ENCODE peak calls at places on chromosome 13, in nine cellular contexts. H is Peyer's patch; U is adrenal gland; F is brain microvascular endothelial cell; D is CD8-positive, alpha-beta T cell; C is upper lobe of left lung; W is epithelial cell of proximal tubule; Y is suprapubic skin; P is heart left ventricle. Q is an unnamed sample.

GRCh38 chr13:106967391-106967790 is 399.5 kb upstream of the ARGLU1 start:
- DNase-seq in U (no peak), W (no peak), Y (no peak), D (no peak), P (no peak), F (no peak), C (no peak), H (no peak), Q (no peak)

GRCh38 chr13:71634605-71635443 is 232.2 kb downstream of the DACH1 start:
- DNase-seq in W (no peak), Y (no peak), P (no peak), C (no peak), F (peak; percentile 5), U (no peak), D (no peak), H (no peak), Q (no peak)

GRCh38 chr13:29434217-29434940 is 161.1 kb downstream of the SLC7A1 start:
- DNase-seq in D (no peak), C (no peak), U (no peak), Y (no peak), W (no peak), F (no peak), P (no peak), H (no peak), Q (no peak)

GRCh38 chr13:80215368-80215767 is 125.6 kb downstream of the SPRY2 start:
- DNase-seq in P (no peak), Y (no peak), H (no peak), U (no peak), C (no peak), W (no peak), D (no peak), F (no peak), Q (no peak)

GRCh38 chr13:105058517-105058916 is 1476.9 kb downstream of the EFNB2 start:
- DNase-seq in F (no peak), U (no peak), D (no peak), C (no peak), W (no peak), H (no peak), P (no peak), Y (no peak), Q (no peak)

GRCh38 chr13:54733639-54734038 is 1705.0 kb downstream of the OLFM4 start:
- DNase-seq in D (no peak), H (no peak), W (no peak), Y (no peak), C (no peak), F (no peak), U (no peak), P (no peak), Q (no peak)

GRCh38 chr13:96822900-96823299 is 171.4 kb downstream of the OXGR1 start:
- DNase-seq in P (no peak), F (no peak), D (no peak), H (no peak), Y (no peak), W (no peak), U (no peak), C (peak; percentile 28), Q (peak; percentile 18)

GRCh38 chr13:61685683-61686013 is 270.0 kb upstream of the PCDH20 start:
- DNase-seq in P (no peak), W (peak; percentile 6), U (no peak), C (no peak), F (no peak), D (no peak), Y (no peak), H (no peak), Q (peak; percentile 6)

GRCh38 chr13:114282143-114282685 is 813 bp downstream of the UPF3A start:
- DNase-seq in D (peak; percentile 60), W (no peak), Y (peak; percentile 83), U (peak; percentile 24), P (peak; percentile 34), C (peak; percentile 35), H (peak; percentile 27), F (peak; percentile 17), Q (no peak)

GRCh38 chr13:27110056-27110746 is 61.4 kb downstream of the USP12 start:
- DNase-seq in F (no peak), D (no peak), Y (no peak), P (no peak), H (no peak), C (no peak), W (no peak), U (no peak), Q (no peak)

GRCh38 chr13:64529874-64530485 is 2700.2 kb downstream of the PCDH9 start:
- DNase-seq in U (no peak), H (no peak), W (no peak), D (no peak), Y (no peak), C (no peak), P (no peak), F (no peak), Q (no peak)

GRCh38 chr13:48595330-48596127 is 58.2 kb upstream of the CYSLTR2 start:
- DNase-seq in U (peak; percentile 76), C (peak; percentile 47), F (peak; percentile 76), H (no peak), Y (no peak), D (peak; percentile 59), P (peak; percentile 63), W (peak; percentile 69), Q (no peak)

GRCh38 chr13:32314271-32314967 is 744 bp downstream of the ZAR1L start:
- DNase-seq in W (no peak), U (peak; percentile 43), C (peak; percentile 75), Y (no peak), F (no peak), P (peak; percentile 61), H (peak; percentile 17), D (no peak), Q (no peak)

GRCh38 chr13:23871616-23872220 is 17.5 kb downstream of the MIPEP start:
- DNase-seq in H (no peak), P (no peak), C (no peak), W (no peak), F (no peak), D (no peak), Y (no peak), U (no peak), Q (no peak)

GRCh38 chr13:21813110-21813509 is 142.2 kb downstream of the FGF9 start:
- DNase-seq in C (no peak), W (no peak), D (no peak), Y (no peak), P (no peak), H (no peak), F (no peak), U (no peak), Q (no peak)

GRCh38 chr13:107870400-107870799 is 344.9 kb downstream of the LIG4 start:
- DNase-seq in Y (no peak), H (no peak), C (no peak), U (no peak), P (no peak), D (no peak), W (no peak), F (no peak), Q (no peak)

GRCh38 chr13:82257790-82258507 is 1624.3 kb downstream of the SLITRK1 start:
- DNase-seq in C (no peak), Y (no peak), H (no peak), W (no peak), D (no peak), U (no peak), F (no peak), P (no peak), Q (no peak)

GRCh38 chr13:82447452-82448030 is 1434.7 kb downstream of the SLITRK1 start:
- DNase-seq in C (no peak), Y (no peak), P (no peak), H (no peak), W (no peak), U (no peak), D (no peak), F (no peak), Q (peak; percentile 21)

GRCh38 chr13:27607125-27607524 is 13.2 kb downstream of the LNX2 start:
- DNase-seq in U (peak; percentile 20), H (no peak), D (no peak), P (no peak), F (peak; percentile 89), W (peak; percentile 76), Y (no peak), C (peak; percentile 76), Q (peak; percentile 79)

GRCh38 chr13:44573790-44574465 is 2.2 kb downstream of the TSC22D1 start:
- DNase-seq in H (no peak), D (no peak), C (no peak), P (no peak), Y (no peak), U (no peak), F (peak; percentile 65), W (no peak), Q (peak; percentile 44)

GRCh38 chr13:43083750-43084149 is 60.4 kb downstream of the DNAJC15 start:
- DNase-seq in U (no peak), W (no peak), Y (no peak), F (no peak), D (no peak), C (no peak), H (no peak), P (no peak), Q (no peak)
- TF ChIP-seq CTCF in U (no peak), W (no peak), Y (no peak), F (no peak), D (no peak), C (no peak), H (no peak), P (no peak), Q (no peak)

GRCh38 chr13:52849727-52850395 is 1.4 kb upstream of the PCDH8 start:
- DNase-seq in H (no peak), F (no peak), C (no peak), W (no peak), U (no peak), D (no peak), Y (no peak), P (no peak), Q (no peak)
- H3K4me3 ChIP-seq in H (no peak overlapping the region), F (no peak overlapping the region), C (no peak overlapping the region), W (no peak overlapping the region), U (no peak overlapping the region), D (no peak overlapping the region), Y (no peak overlapping the region), P (peak overlapping the region; percentile 75), Q (no peak overlapping the region)

GRCh38 chr13:31161583-31162150 is at the start of gene HSPH1:
- DNase-seq in H (peak; percentile 97), P (peak; percentile 99), U (peak; percentile 99), W (peak; percentile 76), Y (peak; percentile 99), F (peak; percentile 98), D (peak; percentile 98), C (peak; percentile 98), Q (peak; percentile 86)
- TF ChIP-seq CTCF in H (peak; percentile 26), P (no peak), U (no peak), W (peak; percentile 24), Y (no peak), F (peak; percentile 38), D (no peak), C (no peak), Q (peak; percentile 9)

DNA sequence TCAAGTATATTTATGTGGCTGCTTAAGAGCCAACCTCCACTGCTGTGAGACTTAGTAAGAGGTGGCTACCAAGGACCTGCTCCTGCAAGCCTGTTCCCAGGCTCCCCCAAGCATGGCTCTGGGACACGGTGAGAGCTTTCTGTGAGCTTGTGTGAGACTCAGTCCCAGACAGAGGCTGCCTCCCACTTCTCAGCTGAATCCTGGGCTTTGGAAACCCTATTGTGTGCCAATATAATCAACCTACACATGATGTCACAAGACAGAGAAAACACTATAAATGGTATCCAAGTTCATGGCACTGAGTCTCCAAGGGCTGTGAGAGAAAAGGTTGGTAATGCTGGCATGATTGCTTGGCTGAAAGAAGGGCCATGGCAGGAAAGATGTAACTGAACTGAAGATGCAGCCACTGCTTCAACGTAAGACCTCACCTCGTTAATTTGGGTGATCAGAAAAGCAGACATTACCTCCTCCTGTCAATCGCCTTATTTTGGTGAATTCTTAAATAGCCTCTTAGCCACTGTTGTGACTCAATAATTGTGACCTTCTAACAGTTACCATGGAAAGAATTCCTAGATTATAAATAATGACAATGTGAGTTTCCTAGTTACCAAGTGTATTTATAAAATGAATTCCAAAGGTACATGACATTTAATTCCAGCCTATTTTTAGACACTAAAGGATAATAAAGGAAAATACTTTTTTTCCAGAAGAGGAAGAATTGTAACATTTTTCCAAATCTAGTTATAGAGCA is 332.0 kb downstream of the IRS2 start:
- DNase-seq in H (no peak), W (no peak), F (no peak), D (no peak), P (no peak), U (no peak), C (no peak), Y (no peak), Q (peak; percentile 33)
- H3K4me3 ChIP-seq in H (no peak overlapping the region), W (no peak overlapping the region), F (no peak overlapping the region), D (no peak overlapping the region), P (no peak overlapping the region), U (no peak overlapping the region), C (no peak overlapping the region), Y (no peak overlapping the region), Q (no peak overlapping the region)